ENCODE peak calls at places on chromosomes 6 and 20, in six cellular contexts. C, K, P, G, J and U are unnamed samples.

GRCh38 chr20:7031222-7031621 is 263.7 kb downstream of the BMP2 start:
- DNase-seq in J (no peak), C (no peak), K (no peak), P (no peak), G (no peak), U (no peak)

GRCh38 chr6:9485992-9486391 is 928.9 kb downstream of the TFAP2A start:
- DNase-seq in C (no peak), K (no peak), J (no peak), G (no peak), P (no peak), U (no peak)

GRCh38 chr20:19275630-19276071 is 63.2 kb downstream of the SLC24A3 start:
- DNase-seq in J (no peak), K (no peak), C (no peak), P (no peak), G (no peak), U (no peak)

GRCh38 chr6:108737594-108738546 is 110.4 kb upstream of the ARMC2 start:
- DNase-seq in K (no peak), J (peak; percentile 96), P (peak; percentile 95), G (no peak), C (peak; percentile 99), U (no peak)

GRCh38 chr6:110325197-110325596 is 33.0 kb downstream of the METTL24 start:
- DNase-seq in C (peak; percentile 85), J (no peak), K (no peak), G (no peak), P (peak; percentile 93), U (no peak)

GRCh38 chr6:151155095-151155494 is 84.7 kb upstream of the AKAP12 start:
- DNase-seq in G (no peak), C (no peak), J (no peak), K (no peak), P (no peak), U (no peak)

GRCh38 chr6:5335020-5335419 is 73.7 kb downstream of the FARS2 start:
- DNase-seq in C (no peak), K (no peak), P (no peak), G (no peak), J (no peak), U (no peak)

GRCh38 chr6:77034161-77034560 is 429.1 kb downstream of the HTR1B start:
- DNase-seq in J (peak; percentile 62), G (no peak), K (peak; percentile 49), P (peak; percentile 88), C (peak; percentile 96), U (peak; percentile 46)

GRCh38 chr6:111357680-111358079 is 125.3 kb downstream of the REV3L start:
- DNase-seq in C (no peak), J (no peak), K (no peak), G (no peak), P (no peak), U (no peak)

GRCh38 chr6:142146828-142147662 is at the start of the genes NMBR and VTA1:
- DNase-seq in J (peak; percentile 100), P (peak; percentile 99), C (peak; percentile 100), G (peak; percentile 90), K (peak; percentile 99), U (peak; percentile 90)

GRCh38 chr6:105459049-105459448 is 56.2 kb upstream of the PREP start:
- DNase-seq in K (no peak), P (no peak), J (no peak), C (no peak), G (no peak), U (no peak)

GRCh38 chr20:38091447-38092216 is 58.1 kb downstream of the RPRD1B start:
- DNase-seq in K (no peak), G (no peak), P (peak; percentile 22), J (no peak), C (peak; percentile 27), U (no peak)

GRCh38 chr20:2006452-2007381 is 12.9 kb upstream of the PDYN start:
- DNase-seq in G (peak; percentile 78), C (peak; percentile 30), P (peak; percentile 43), J (peak; percentile 85), K (peak; percentile 58), U (peak; percentile 61)

GRCh38 chr6:136326038-136326561 is 36.5 kb upstream of the BCLAF1 start:
- DNase-seq in G (no peak), J (peak; percentile 23), K (no peak), C (peak; percentile 62), P (peak; percentile 51), U (no peak)

GRCh38 chr20:1952737-1953530 is 40.9 kb downstream of the PDYN start:
- DNase-seq in J (no peak), P (no peak), G (no peak), K (no peak), C (no peak), U (no peak)

GRCh38 chr6:34094474-34095135 is 51.3 kb downstream of the GRM4 start:
- DNase-seq in C (no peak), P (no peak), J (no peak), G (no peak), K (no peak), U (no peak)

GRCh38 chr20:53876956-53877355 is 193.4 kb downstream of the BCAS1 start:
- DNase-seq in G (no peak), C (no peak), J (no peak), K (no peak), P (no peak), U (no peak)

GRCh38 chr6:165837948-165838745 is 175.1 kb upstream of the PDE10A start:
- DNase-seq in C (no peak), J (no peak), K (no peak), P (no peak), G (no peak), U (no peak)

GRCh38 chr20:63386491-63386890 is 25.3 kb upstream of the CHRNA4 start:
- DNase-seq in K (no peak), P (no peak), J (no peak), C (no peak), G (no peak), U (no peak)

GRCh38 chr20:63625771-63626423 is 1.0 kb downstream of the GMEB2 start:
- DNase-seq in P (peak; percentile 47), J (peak; percentile 71), G (no peak), K (no peak), C (peak; percentile 17), U (no peak)

GRCh38 chr6:33828764-33829731 is 25.2 kb upstream of the MLN start:
- DNase-seq in K (no peak), J (no peak), C (no peak), P (no peak), G (no peak), U (no peak)

GRCh38 chr20:34543457-34544056 is 15.0 kb upstream of the MAP1LC3A start:
- DNase-seq in J (no peak), C (no peak), K (no peak), G (no peak), P (no peak), U (no peak)

GRCh38 chr20:37992802-37993538 is 40.3 kb downstream of the TTI1 start:
- DNase-seq in C (peak; percentile 78), J (peak; percentile 15), G (no peak), K (no peak), P (peak; percentile 73), U (no peak)

GRCh38 chr6:106694343-106694742 is 65.0 kb downstream of the QRSL1 start:
- DNase-seq in G (no peak), C (no peak), P (no peak), K (peak; percentile 43), J (no peak), U (no peak)

GRCh38 chr6:145631374-145631773 is 103.9 kb downstream of the EPM2A start:
- DNase-seq in K (no peak), G (no peak), J (no peak), P (no peak), C (no peak), U (no peak)

DNA sequence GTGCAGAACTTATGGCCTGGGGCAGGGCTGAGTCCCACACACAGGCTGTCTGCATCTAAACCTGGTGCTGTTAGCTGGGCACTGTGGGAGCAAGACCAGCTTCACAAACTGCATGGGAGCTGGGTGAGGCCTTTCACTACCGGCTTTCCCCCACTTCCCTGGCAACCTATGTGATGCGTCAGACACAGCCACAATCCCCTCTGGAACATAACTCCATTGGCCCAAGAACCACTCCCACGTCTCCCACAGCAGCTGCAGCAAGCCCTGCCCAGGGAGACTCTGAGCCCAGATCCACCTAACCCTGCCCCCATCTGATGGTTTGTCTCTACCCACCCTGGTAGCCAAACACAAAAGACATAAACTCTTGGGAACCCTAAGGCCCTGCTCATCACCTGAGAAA is 9.3 kb downstream of the WDR27 start:
- DNase-seq in P (no peak), G (no peak), K (no peak), C (no peak), J (no peak), U (no peak)
- H4K91ac ChIP-seq in P (no peak overlapping the region), G (no peak overlapping the region), K (no peak overlapping the region), C (no peak overlapping the region), J (no peak overlapping the region), U (no peak overlapping the region)

DNA sequence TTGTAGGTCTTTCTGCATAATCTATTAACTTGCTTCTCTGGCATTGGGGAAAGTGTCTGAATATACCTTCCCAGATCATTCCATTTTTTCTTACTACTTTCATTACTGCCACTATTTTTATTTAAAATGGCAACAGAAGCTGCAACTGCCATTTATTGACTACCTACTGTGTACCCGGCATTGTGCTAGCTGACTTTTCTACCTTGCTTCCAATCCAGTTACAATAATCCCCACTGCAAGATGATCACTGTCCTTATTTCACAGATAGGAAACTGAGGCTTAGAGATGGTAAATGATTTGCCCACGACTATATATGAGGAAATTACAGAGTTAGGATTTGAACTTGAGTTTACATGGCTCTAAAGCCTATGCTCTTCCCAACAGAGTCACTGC is 129.0 kb downstream of the MAP3K7 start:
- DNase-seq in J (no peak), G (no peak), C (no peak), P (no peak), K (no peak), U (no peak)
- H4K91ac ChIP-seq in J (no peak overlapping the region), G (no peak overlapping the region), C (no peak overlapping the region), P (no peak overlapping the region), K (no peak overlapping the region), U (no peak overlapping the region)

GRCh38 chr6:44824567-44824966 is 437.1 kb downstream of the CDC5L start:
- DNase-seq in J (no peak), C (no peak), K (no peak), P (no peak), G (no peak), U (no peak)
- H4K91ac ChIP-seq in J (no peak overlapping the region), C (no peak overlapping the region), K (no peak overlapping the region), P (no peak overlapping the region), G (no peak overlapping the region), U (no peak overlapping the region)

GRCh38 chr6:143949535-143949934 is 58.5 kb downstream of the PLAGL1 start:
- DNase-seq in J (no peak), P (no peak), K (no peak), G (no peak), C (no peak), U (no peak)

GRCh38 chr6:143952386-143952785 is 55.7 kb downstream of the PLAGL1 start:
- DNase-seq in C (no peak), K (no peak), J (no peak), G (no peak), P (no peak), U (no peak)

GRCh38 chr6:143948208-143948607 is 59.9 kb downstream of the PLAGL1 start:
- DNase-seq in C (no peak), K (no peak), P (no peak), G (no peak), J (no peak), U (no peak)

GRCh38 chr6:143950874-143951273 is 57.2 kb downstream of the PLAGL1 start:
- DNase-seq in G (no peak), C (no peak), K (no peak), J (no peak), P (no peak), U (no peak)

GRCh38 chr6:143949962-143950361 is 58.1 kb downstream of the PLAGL1 start:
- DNase-seq in J (no peak), P (no peak), K (no peak), C (no peak), G (no peak), U (no peak)
- H4K91ac ChIP-seq in J (no peak overlapping the region), P (no peak overlapping the region), K (no peak overlapping the region), C (no peak overlapping the region), G (no peak overlapping the region), U (no peak overlapping the region)